ENCODE peak calls at places on chromosome 10, in five cellular contexts. One of them, this sample, is unnamed.

GRCh38 chr10:58662314-58662713 is 149.6 kb downstream of the BICC1 start:
- DNase-seq in aorta: no peak
- DNase-seq in body of pancreas: no peak
- DNase-seq in HepG2: peak
- DNase-seq in PC-3: peak
- DNase-seq in this sample: no peak

GRCh38 chr10:112375721-112376577 is 2.0 kb downstream of the ACSL5 start:
- DNase-seq in aorta: no peak
- DNase-seq in body of pancreas: peak
- DNase-seq in HepG2: peak
- DNase-seq in PC-3: peak
- DNase-seq in this sample: peak

GRCh38 chr10:45491061-45491460 is 117.0 kb downstream of the ALOX5 start:
- DNase-seq in aorta: no peak
- DNase-seq in body of pancreas: no peak
- DNase-seq in HepG2: no peak
- DNase-seq in PC-3: no peak
- DNase-seq in this sample: no peak

GRCh38 chr10:67790534-67791408 is 47.2 kb downstream of the DNAJC12 start:
- DNase-seq in aorta: no peak
- DNase-seq in body of pancreas: no peak
- DNase-seq in HepG2: no peak
- DNase-seq in PC-3: no peak
- DNase-seq in this sample: no peak

GRCh38 chr10:44249490-44249889 is 135.4 kb downstream of the CXCL12 start:
- DNase-seq in aorta: no peak
- DNase-seq in body of pancreas: no peak
- DNase-seq in HepG2: no peak
- DNase-seq in PC-3: peak
- DNase-seq in this sample: no peak

GRCh38 chr10:84244651-84245270 is at the start of gene RGR:
- DNase-seq in aorta: no peak
- DNase-seq in body of pancreas: peak
- DNase-seq in HepG2: peak
- DNase-seq in PC-3: no peak
- DNase-seq in this sample: peak

GRCh38 chr10:74635655-74636054 is 190.7 kb upstream of the KAT6B start:
- DNase-seq in aorta: no peak
- DNase-seq in body of pancreas: no peak
- DNase-seq in HepG2: no peak
- DNase-seq in PC-3: no peak
- DNase-seq in this sample: no peak

GRCh38 chr10:14736600-14737081 is 38.1 kb downstream of the FAM107B start:
- DNase-seq in aorta: no peak
- DNase-seq in body of pancreas: peak
- DNase-seq in HepG2: no peak
- DNase-seq in PC-3: no peak
- DNase-seq in this sample: no peak

GRCh38 chr10:65194555-65194954 is 1673.4 kb downstream of the REEP3 start:
- DNase-seq in aorta: no peak
- DNase-seq in body of pancreas: no peak
- DNase-seq in HepG2: no peak
- DNase-seq in PC-3: no peak
- DNase-seq in this sample: no peak

GRCh38 chr10:121702351-121703320 is 104.4 kb upstream of the FGFR2 start:
- DNase-seq in aorta: no peak
- DNase-seq in body of pancreas: no peak
- DNase-seq in HepG2: peak
- DNase-seq in PC-3: peak
- DNase-seq in this sample: no peak

GRCh38 chr10:131778385-131778784 is 122.4 kb upstream of the PPP2R2D start:
- DNase-seq in aorta: no peak
- DNase-seq in body of pancreas: no peak
- DNase-seq in HepG2: no peak
- DNase-seq in PC-3: no peak
- DNase-seq in this sample: peak

GRCh38 chr10:132391372-132392020 is 5.5 kb upstream of the PWWP2B start:
- DNase-seq in aorta: peak
- DNase-seq in body of pancreas: no peak
- DNase-seq in HepG2: no peak
- DNase-seq in PC-3: no peak
- DNase-seq in this sample: no peak

GRCh38 chr10:11875499-11876281 is 52.5 kb downstream of the PROSER2 start:
- DNase-seq in aorta: peak
- DNase-seq in body of pancreas: peak
- DNase-seq in HepG2: peak
- DNase-seq in PC-3: peak
- DNase-seq in this sample: peak

GRCh38 chr10:3757638-3758490 is 27.1 kb downstream of the KLF6 start:
- DNase-seq in aorta: no peak
- DNase-seq in body of pancreas: no peak
- DNase-seq in HepG2: no peak
- DNase-seq in PC-3: peak
- DNase-seq in this sample: peak

GRCh38 chr10:87761892-87762291 is 56.1 kb downstream of the ATAD1 start:
- DNase-seq in aorta: no peak
- DNase-seq in body of pancreas: peak
- DNase-seq in HepG2: peak
- DNase-seq in PC-3: peak
- DNase-seq in this sample: no peak

GRCh38 chr10:130542761-130543160 is 406.6 kb downstream of the GLRX3 start:
- DNase-seq in aorta: no peak
- DNase-seq in body of pancreas: no peak
- DNase-seq in HepG2: no peak
- DNase-seq in PC-3: no peak
- DNase-seq in this sample: no peak

GRCh38 chr10:74921744-74922143 is 95.3 kb downstream of the KAT6B start:
- DNase-seq in aorta: no peak
- DNase-seq in body of pancreas: peak
- DNase-seq in HepG2: no peak
- DNase-seq in PC-3: no peak
- DNase-seq in this sample: no peak

GRCh38 chr10:114042895-114043531 is 653 bp upstream of the ADRB1 start:
- DNase-seq in aorta: peak
- DNase-seq in body of pancreas: peak
- DNase-seq in HepG2: no peak
- DNase-seq in PC-3: no peak
- DNase-seq in this sample: no peak

GRCh38 chr10:450463-450862 is 239.0 kb downstream of the DIP2C start:
- DNase-seq in aorta: no peak
- DNase-seq in body of pancreas: no peak
- DNase-seq in HepG2: no peak
- DNase-seq in PC-3: no peak
- DNase-seq in this sample: no peak
- H3K4me3 ChIP-seq in aorta: no peak
- H3K4me3 ChIP-seq in body of pancreas: no peak
- H3K4me3 ChIP-seq in HepG2: no peak
- H3K4me3 ChIP-seq in PC-3: no peak
- H3K4me3 ChIP-seq in this sample: no peak

GRCh38 chr10:27099916-27100799 is at the start of gene ANKRD26:
- DNase-seq in aorta: peak
- DNase-seq in body of pancreas: peak
- DNase-seq in HepG2: peak
- DNase-seq in PC-3: peak
- DNase-seq in this sample: peak

GRCh38 chr10:27104919-27105318 is 4.6 kb upstream of the ANKRD26 start:
- DNase-seq in aorta: no peak
- DNase-seq in body of pancreas: no peak
- DNase-seq in HepG2: no peak
- DNase-seq in PC-3: no peak
- DNase-seq in this sample: no peak

GRCh38 chr10:27099448-27099847 is 846 bp downstream of the ANKRD26 start:
- DNase-seq in aorta: no peak
- DNase-seq in body of pancreas: no peak
- DNase-seq in HepG2: no peak
- DNase-seq in PC-3: no peak
- DNase-seq in this sample: no peak

DNA sequence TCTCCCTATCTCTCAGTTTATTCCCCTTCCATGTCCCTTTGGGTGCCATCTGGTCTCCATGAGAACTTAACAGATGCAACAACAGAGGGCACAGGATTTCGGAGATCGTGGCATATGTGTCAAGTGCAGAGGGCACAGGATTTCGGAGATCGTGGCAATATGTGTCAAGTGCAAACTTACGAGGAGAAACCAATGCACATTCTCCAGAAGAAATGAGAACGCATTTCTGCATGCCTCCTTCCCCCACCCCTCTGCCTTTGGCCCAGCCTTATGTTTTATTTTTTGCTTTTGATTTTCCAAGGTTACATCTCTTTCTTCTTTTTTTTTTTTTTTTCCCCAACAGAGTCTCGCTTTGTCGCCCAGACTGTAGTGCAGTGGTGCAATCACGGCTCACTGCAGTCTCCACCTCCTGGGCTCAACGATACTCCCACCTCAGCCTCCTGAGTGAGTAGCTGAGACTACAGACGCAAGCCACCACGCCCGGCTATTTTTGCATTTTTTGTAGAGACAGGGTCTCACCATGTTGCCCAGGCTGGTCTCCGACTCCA is 580 bp upstream of the ANKRD26 start:
- DNase-seq in aorta: no peak
- DNase-seq in body of pancreas: peak
- DNase-seq in HepG2: no peak
- DNase-seq in PC-3: no peak
- DNase-seq in this sample: peak
- H3K4me3 ChIP-seq in aorta: peak
- H3K4me3 ChIP-seq in body of pancreas: peak
- H3K4me3 ChIP-seq in HepG2: peak
- H3K4me3 ChIP-seq in PC-3: peak
- H3K4me3 ChIP-seq in this sample: peak

DNA sequence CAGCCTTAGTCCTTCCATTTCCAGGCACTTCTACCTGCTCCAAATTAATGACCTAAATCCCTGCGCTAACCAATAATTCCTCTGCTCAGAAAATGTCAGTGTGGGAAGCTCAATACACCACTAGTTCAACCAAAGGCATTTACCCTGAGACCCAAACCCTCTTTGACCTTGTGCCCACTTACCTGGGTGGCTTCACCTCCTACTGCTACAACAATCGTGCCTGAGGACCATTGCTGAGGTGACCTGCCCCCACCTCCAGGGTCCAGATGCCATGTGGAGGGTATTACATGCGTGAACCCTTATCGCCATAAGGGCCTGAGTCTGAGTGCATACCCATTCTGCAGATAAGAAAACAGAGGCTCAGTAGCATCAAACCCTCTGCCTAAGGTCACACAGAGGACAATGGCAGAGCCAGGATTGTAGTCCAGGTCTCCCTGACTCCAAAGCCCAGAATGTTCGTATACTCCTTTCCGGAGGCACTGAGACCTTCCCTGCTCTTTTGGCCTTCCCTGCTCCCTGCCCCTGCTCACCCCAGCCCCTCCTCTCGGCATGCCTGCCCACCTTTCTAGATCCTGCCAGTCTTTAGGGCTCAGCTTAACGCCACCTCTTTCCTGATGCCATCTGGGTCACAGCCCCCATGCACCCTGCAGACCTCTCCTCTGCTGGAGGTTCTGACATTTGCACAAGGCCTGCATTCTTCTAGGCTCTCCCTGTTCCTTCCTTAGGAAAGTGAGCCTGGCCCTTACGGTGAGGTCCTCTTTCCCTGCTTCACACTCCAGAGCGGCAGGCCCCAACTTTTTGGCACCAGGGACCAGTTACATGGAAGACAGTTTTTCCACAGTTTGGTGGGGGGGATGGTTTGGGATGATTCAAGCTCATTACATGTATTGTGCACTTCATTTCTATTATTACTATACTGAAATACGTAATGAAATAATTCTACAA is 94.9 kb downstream of the CHST15 start:
- DNase-seq in aorta: no peak
- DNase-seq in body of pancreas: no peak
- DNase-seq in HepG2: no peak
- DNase-seq in PC-3: no peak
- DNase-seq in this sample: peak
- H3K4me3 ChIP-seq in aorta: no peak
- H3K4me3 ChIP-seq in body of pancreas: no peak
- H3K4me3 ChIP-seq in HepG2: no peak
- H3K4me3 ChIP-seq in PC-3: no peak
- H3K4me3 ChIP-seq in this sample: no peak

DNA sequence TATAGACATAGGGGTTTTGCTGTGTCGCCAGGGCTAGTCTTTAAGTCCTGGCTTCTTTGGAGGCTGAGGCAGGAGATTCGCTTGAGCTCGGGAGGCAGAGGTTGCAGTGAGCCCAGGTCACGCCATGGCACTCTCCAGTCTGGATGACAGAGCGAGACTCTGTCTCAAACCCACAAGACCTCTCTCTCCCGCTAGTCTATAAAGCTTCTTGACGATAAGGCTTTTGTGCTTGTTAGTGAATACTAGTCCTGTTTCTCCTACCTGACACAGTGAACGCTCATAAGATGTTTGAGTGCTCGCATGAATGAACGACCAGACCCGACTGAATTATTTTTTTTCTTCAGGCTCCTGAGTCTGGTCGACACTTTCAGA is 570 bp upstream of the DDX21 start:
- DNase-seq in aorta: no peak
- DNase-seq in body of pancreas: no peak
- DNase-seq in HepG2: no peak
- DNase-seq in PC-3: no peak
- DNase-seq in this sample: no peak
- H3K4me3 ChIP-seq in aorta: peak
- H3K4me3 ChIP-seq in body of pancreas: peak
- H3K4me3 ChIP-seq in HepG2: peak
- H3K4me3 ChIP-seq in PC-3: peak
- H3K4me3 ChIP-seq in this sample: peak

GRCh38 chr10:98240524-98240923 is 27.5 kb downstream of the LOXL4 start:
- DNase-seq in aorta: no peak
- DNase-seq in body of pancreas: no peak
- DNase-seq in HepG2: no peak
- DNase-seq in PC-3: no peak
- DNase-seq in this sample: no peak

GRCh38 chr10:98238391-98238790 is 29.6 kb downstream of the LOXL4 start:
- DNase-seq in aorta: no peak
- DNase-seq in body of pancreas: no peak
- DNase-seq in HepG2: no peak
- DNase-seq in PC-3: no peak
- DNase-seq in this sample: no peak

GRCh38 chr10:98231417-98231816 is 36.6 kb downstream of the LOXL4 start:
- DNase-seq in aorta: no peak
- DNase-seq in body of pancreas: no peak
- DNase-seq in HepG2: no peak
- DNase-seq in PC-3: no peak
- DNase-seq in this sample: no peak

GRCh38 chr10:98235876-98236275 is 32.1 kb downstream of the LOXL4 start:
- DNase-seq in aorta: no peak
- DNase-seq in body of pancreas: no peak
- DNase-seq in HepG2: no peak
- DNase-seq in PC-3: no peak
- DNase-seq in this sample: no peak

GRCh38 chr10:98236866-98237265 is 31.1 kb downstream of the LOXL4 start:
- DNase-seq in aorta: no peak
- DNase-seq in body of pancreas: no peak
- DNase-seq in HepG2: no peak
- DNase-seq in PC-3: no peak
- DNase-seq in this sample: no peak
- H3K4me3 ChIP-seq in aorta: no peak
- H3K4me3 ChIP-seq in body of pancreas: no peak
- H3K4me3 ChIP-seq in HepG2: no peak
- H3K4me3 ChIP-seq in PC-3: no peak
- H3K4me3 ChIP-seq in this sample: no peak

This sample was measured in coronary artery.